ENCODE peak calls at places on chromosomes 13 and 19, in four cellular contexts. One of them, this sample, is unnamed.

GRCh38 chr13:108342369-108343289 is 73.1 kb downstream of the TNFSF13B start:
- DNase-seq in fibroblast of pulmonary artery: peak
- DNase-seq in choroid plexus epithelial cell: peak
- DNase-seq in Karpas-422: peak
- DNase-seq in this sample: no peak

GRCh38 chr19:13007292-13008045 is 12.2 kb downstream of the NFIX start:
- DNase-seq in fibroblast of pulmonary artery: no peak
- DNase-seq in choroid plexus epithelial cell: no peak
- DNase-seq in Karpas-422: no peak
- DNase-seq in this sample: no peak

GRCh38 chr19:16886305-16886880 is 2.4 kb upstream of the F2RL3 start:
- DNase-seq in fibroblast of pulmonary artery: peak
- DNase-seq in choroid plexus epithelial cell: peak
- DNase-seq in Karpas-422: no peak
- DNase-seq in this sample: peak

GRCh38 chr13:98394820-98395510 is 181.9 kb downstream of the STK24 start:
- DNase-seq in fibroblast of pulmonary artery: no peak
- DNase-seq in choroid plexus epithelial cell: no peak
- DNase-seq in Karpas-422: no peak
- DNase-seq in this sample: no peak

GRCh38 chr19:40549007-40549708 is 27.5 kb upstream of the SHKBP1 start:
- DNase-seq in fibroblast of pulmonary artery: peak
- DNase-seq in choroid plexus epithelial cell: peak
- DNase-seq in Karpas-422: peak
- DNase-seq in this sample: peak

GRCh38 chr13:50617134-50617721 is 226.3 kb downstream of the DLEU7 start:
- DNase-seq in fibroblast of pulmonary artery: peak
- DNase-seq in choroid plexus epithelial cell: peak
- DNase-seq in Karpas-422: no peak
- DNase-seq in this sample: no peak

GRCh38 chr19:17346109-17346671 is 8.8 kb downstream of the GTPBP3 start:
- DNase-seq in fibroblast of pulmonary artery: peak
- DNase-seq in choroid plexus epithelial cell: peak
- DNase-seq in Karpas-422: peak
- DNase-seq in this sample: no peak

GRCh38 chr13:90015565-90016507 is 1331.7 kb upstream of the MIR17HG start:
- DNase-seq in fibroblast of pulmonary artery: peak
- DNase-seq in choroid plexus epithelial cell: peak
- DNase-seq in Karpas-422: no peak
- DNase-seq in this sample: no peak

GRCh38 chr19:33394006-33394722 is 20.7 kb downstream of the CEBPG start:
- DNase-seq in fibroblast of pulmonary artery: peak
- DNase-seq in choroid plexus epithelial cell: peak
- DNase-seq in Karpas-422: no peak
- DNase-seq in this sample: no peak

DNA sequence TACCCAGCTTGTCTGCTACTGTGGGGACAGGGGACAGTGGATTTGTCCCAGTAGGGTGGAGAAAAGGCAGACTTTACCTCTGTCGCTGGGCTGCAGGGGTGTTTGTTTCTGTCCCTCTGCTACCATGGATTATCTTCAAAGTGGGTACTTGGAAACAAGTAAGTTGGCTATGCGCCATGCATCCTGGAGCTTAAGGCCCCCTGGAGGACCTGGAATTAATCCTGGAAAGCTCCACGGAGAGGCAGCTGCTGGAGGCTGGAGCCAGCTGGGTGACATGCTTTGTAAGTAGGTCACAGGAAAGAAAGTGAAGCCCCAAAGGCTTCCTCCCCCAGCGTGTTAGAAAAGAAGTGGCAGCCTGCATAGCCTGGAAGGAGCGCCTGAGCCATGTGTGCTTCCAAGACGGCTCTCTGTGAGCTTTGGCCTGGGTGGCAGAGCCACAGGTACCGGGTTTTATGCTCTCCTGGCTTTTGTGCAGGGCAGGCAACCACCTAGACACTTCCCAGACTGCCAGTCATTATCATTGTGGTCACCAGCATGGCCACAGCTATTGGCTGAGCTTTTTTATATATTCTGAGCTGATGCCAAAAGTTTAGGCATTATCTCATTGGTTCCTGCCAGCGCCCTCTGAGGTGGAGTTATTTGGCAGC is 9.5 kb downstream of the B3GLCT start:
- DNase-seq in fibroblast of pulmonary artery: peak
- DNase-seq in choroid plexus epithelial cell: peak
- DNase-seq in Karpas-422: no peak
- DNase-seq in this sample: peak
- H3K4me3 ChIP-seq in fibroblast of pulmonary artery: no peak
- H3K4me3 ChIP-seq in choroid plexus epithelial cell: no peak
- H3K4me3 ChIP-seq in Karpas-422: no peak
- H3K4me3 ChIP-seq in this sample: no peak

GRCh38 chr19:5625641-5626040 is 2.8 kb downstream of the SAFB start:
- DNase-seq in fibroblast of pulmonary artery: no peak
- DNase-seq in choroid plexus epithelial cell: no peak
- DNase-seq in Karpas-422: no peak
- DNase-seq in this sample: no peak
- H3K4me3 ChIP-seq in fibroblast of pulmonary artery: no peak
- H3K4me3 ChIP-seq in choroid plexus epithelial cell: no peak
- H3K4me3 ChIP-seq in Karpas-422: peak
- H3K4me3 ChIP-seq in this sample: no peak

GRCh38 chr13:19266979-19267378 is 85.4 kb upstream of the TUBA3C start:
- DNase-seq in fibroblast of pulmonary artery: no peak
- DNase-seq in choroid plexus epithelial cell: no peak
- DNase-seq in Karpas-422: no peak
- DNase-seq in this sample: no peak
- H3K4me3 ChIP-seq in fibroblast of pulmonary artery: no peak
- H3K4me3 ChIP-seq in choroid plexus epithelial cell: no peak
- H3K4me3 ChIP-seq in Karpas-422: no peak
- H3K4me3 ChIP-seq in this sample: no peak

GRCh38 chr19:53131085-53131484 is 1.6 kb downstream of the ZNF415 start:
- DNase-seq in fibroblast of pulmonary artery: no peak
- DNase-seq in choroid plexus epithelial cell: peak
- DNase-seq in Karpas-422: no peak
- DNase-seq in this sample: peak

GRCh38 chr19:53136432-53136831 is 3.7 kb upstream of the ZNF415 start:
- DNase-seq in fibroblast of pulmonary artery: no peak
- DNase-seq in choroid plexus epithelial cell: no peak
- DNase-seq in Karpas-422: no peak
- DNase-seq in this sample: no peak

GRCh38 chr19:53130506-53130905 is 2.2 kb downstream of the ZNF415 start:
- DNase-seq in fibroblast of pulmonary artery: no peak
- DNase-seq in choroid plexus epithelial cell: peak
- DNase-seq in Karpas-422: no peak
- DNase-seq in this sample: peak

GRCh38 chr19:53132231-53132991 is at the start of gene ZNF415:
- DNase-seq in fibroblast of pulmonary artery: peak
- DNase-seq in choroid plexus epithelial cell: peak
- DNase-seq in Karpas-422: peak
- DNase-seq in this sample: peak

DNA sequence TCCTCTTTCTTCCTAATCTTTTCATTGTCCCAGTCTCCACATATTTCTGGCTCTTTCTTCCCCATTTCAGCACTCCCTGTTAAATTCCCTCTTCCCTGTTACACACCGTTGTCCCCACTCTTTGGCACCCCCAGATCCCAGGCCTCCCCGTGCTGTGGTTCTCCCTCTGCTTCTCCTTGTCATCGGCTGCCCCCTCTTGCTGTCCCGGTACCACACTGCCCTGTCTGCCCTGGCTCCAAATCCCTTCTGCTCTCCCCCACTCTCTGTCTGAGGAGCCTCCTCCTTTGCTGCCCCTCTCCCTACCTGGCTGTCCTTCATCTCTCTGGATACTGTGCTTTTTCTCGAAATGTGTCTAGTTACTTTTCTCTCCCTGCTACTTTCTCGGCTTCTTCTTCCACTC is 978 bp downstream of the ZNF415 start:
- DNase-seq in fibroblast of pulmonary artery: no peak
- DNase-seq in choroid plexus epithelial cell: no peak
- DNase-seq in Karpas-422: no peak
- DNase-seq in this sample: peak
- H3K4me3 ChIP-seq in fibroblast of pulmonary artery: no peak
- H3K4me3 ChIP-seq in choroid plexus epithelial cell: peak
- H3K4me3 ChIP-seq in Karpas-422: peak
- H3K4me3 ChIP-seq in this sample: peak

GRCh38 chr19:47471733-47472457 is at the start of gene SLC8A2:
- DNase-seq in fibroblast of pulmonary artery: peak
- DNase-seq in choroid plexus epithelial cell: peak
- DNase-seq in Karpas-422: peak
- DNase-seq in this sample: peak
- H3K4me3 ChIP-seq in fibroblast of pulmonary artery: no peak
- H3K4me3 ChIP-seq in choroid plexus epithelial cell: no peak
- H3K4me3 ChIP-seq in Karpas-422: no peak
- H3K4me3 ChIP-seq in this sample: no peak

DNA sequence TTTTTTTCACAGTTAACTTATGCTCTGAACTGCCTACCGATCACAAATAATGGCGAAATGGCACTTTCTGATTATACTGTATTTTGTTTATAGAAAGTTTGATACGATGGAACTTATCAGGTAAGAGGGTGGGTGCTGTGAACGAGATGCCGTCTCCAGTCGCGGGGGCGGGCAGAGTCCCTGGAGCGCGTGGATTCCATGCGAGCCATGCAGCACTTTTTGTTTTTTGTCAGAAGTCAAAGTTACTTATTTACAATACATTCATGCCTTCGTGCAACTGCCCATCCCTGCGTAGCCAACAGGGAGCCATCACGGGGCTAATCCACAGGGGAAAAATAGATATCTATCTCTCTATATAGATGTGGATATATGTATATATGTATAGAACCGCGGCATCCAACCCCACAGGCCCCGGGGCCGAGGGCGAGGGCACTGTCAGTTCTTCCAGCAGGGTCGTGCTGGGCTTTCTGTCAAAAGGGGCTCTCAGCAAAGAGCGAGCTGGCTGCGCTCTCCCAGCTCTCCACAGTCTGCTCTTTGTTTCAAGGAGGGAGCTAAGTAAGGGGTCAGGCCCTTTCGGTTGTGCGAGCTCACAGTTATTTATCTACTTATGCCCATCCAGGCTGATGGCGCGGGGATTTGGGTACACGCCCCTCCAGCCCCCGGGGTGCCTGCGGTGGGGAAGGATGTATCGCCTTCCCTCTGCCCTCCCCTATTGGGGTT is 3.4 kb downstream of the SLITRK1 start:
- DNase-seq in fibroblast of pulmonary artery: no peak
- DNase-seq in choroid plexus epithelial cell: no peak
- DNase-seq in Karpas-422: no peak
- DNase-seq in this sample: no peak
- H3K4me3 ChIP-seq in fibroblast of pulmonary artery: peak
- H3K4me3 ChIP-seq in choroid plexus epithelial cell: peak
- H3K4me3 ChIP-seq in Karpas-422: no peak
- H3K4me3 ChIP-seq in this sample: no peak

GRCh38 chr13:24679686-24680085 is 522 bp upstream of the ATP12A start:
- DNase-seq in fibroblast of pulmonary artery: no peak
- DNase-seq in choroid plexus epithelial cell: no peak
- DNase-seq in Karpas-422: no peak
- DNase-seq in this sample: no peak
- H3K4me3 ChIP-seq in fibroblast of pulmonary artery: no peak
- H3K4me3 ChIP-seq in choroid plexus epithelial cell: no peak
- H3K4me3 ChIP-seq in Karpas-422: no peak
- H3K4me3 ChIP-seq in this sample: no peak

DNA sequence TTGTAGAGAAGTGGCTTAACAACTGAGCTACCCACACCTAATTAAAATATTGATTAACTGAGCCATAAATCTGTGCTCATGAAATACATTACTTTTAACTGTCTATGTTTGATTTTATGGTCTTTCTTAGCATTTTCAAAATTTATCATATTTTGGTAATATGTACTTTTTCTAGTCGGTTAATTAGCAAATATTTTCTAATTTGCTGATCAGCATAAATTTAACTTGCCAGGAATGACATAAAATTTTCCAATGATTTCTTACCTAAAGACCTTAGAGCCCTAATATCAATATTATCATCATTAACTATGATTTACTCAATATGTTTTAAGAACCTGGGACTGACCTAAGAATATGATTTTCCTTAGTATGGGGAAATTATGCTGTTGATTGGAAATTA is 19.9 kb upstream of the COG6 start:
- DNase-seq in fibroblast of pulmonary artery: no peak
- DNase-seq in choroid plexus epithelial cell: no peak
- DNase-seq in Karpas-422: no peak
- DNase-seq in this sample: no peak
- H3K4me3 ChIP-seq in fibroblast of pulmonary artery: no peak
- H3K4me3 ChIP-seq in choroid plexus epithelial cell: no peak
- H3K4me3 ChIP-seq in Karpas-422: no peak
- H3K4me3 ChIP-seq in this sample: no peak

This sample was measured in adrenal gland.